ENCODE peak calls at places on chromosomes 4 and X, in six cellular contexts. One of them, this sample, is unnamed.

GRCh38 chr4:13940921-13941320 is 313.4 kb upstream of the BOD1L1 start:
- DNase-seq in fibroblast of lung: no peak
- DNase-seq in nephron progenitor cell: no peak
- DNase-seq in choroid plexus epithelial cell: no peak
- DNase-seq in CD4-positive, alpha-beta T cell: no peak
- DNase-seq in tibial artery: no peak
- DNase-seq in this sample: no peak

GRCh38 chr4:105059337-105059736 is 87.3 kb upstream of the TET2 start:
- DNase-seq in fibroblast of lung: peak
- DNase-seq in nephron progenitor cell: no peak
- DNase-seq in choroid plexus epithelial cell: no peak
- DNase-seq in CD4-positive, alpha-beta T cell: no peak
- DNase-seq in tibial artery: no peak
- DNase-seq in this sample: no peak

GRCh38 chr4:176277162-176277904 is 8.3 kb upstream of the ASB5 start:
- DNase-seq in fibroblast of lung: peak
- DNase-seq in nephron progenitor cell: peak
- DNase-seq in choroid plexus epithelial cell: peak
- DNase-seq in CD4-positive, alpha-beta T cell: no peak
- DNase-seq in tibial artery: peak
- DNase-seq in this sample: peak

GRCh38 chr4:46844325-46844917 is 64.6 kb downstream of the COX7B2 start:
- DNase-seq in fibroblast of lung: peak
- DNase-seq in nephron progenitor cell: peak
- DNase-seq in choroid plexus epithelial cell: peak
- DNase-seq in CD4-positive, alpha-beta T cell: no peak
- DNase-seq in tibial artery: peak
- DNase-seq in this sample: peak

GRCh38 chr4:119189638-119190037 is 22.9 kb upstream of the USP53 start:
- DNase-seq in fibroblast of lung: no peak
- DNase-seq in nephron progenitor cell: no peak
- DNase-seq in choroid plexus epithelial cell: peak
- DNase-seq in CD4-positive, alpha-beta T cell: no peak
- DNase-seq in tibial artery: no peak
- DNase-seq in this sample: no peak

GRCh38 chr4:110201502-110201901 is 3.1 kb upstream of the ELOVL6 start:
- DNase-seq in fibroblast of lung: no peak
- DNase-seq in nephron progenitor cell: no peak
- DNase-seq in choroid plexus epithelial cell: no peak
- DNase-seq in CD4-positive, alpha-beta T cell: no peak
- DNase-seq in tibial artery: no peak
- DNase-seq in this sample: no peak

GRCh38 chr4:145797278-145797677 is 117.3 kb downstream of the C4orf51 start:
- DNase-seq in fibroblast of lung: no peak
- DNase-seq in nephron progenitor cell: no peak
- DNase-seq in choroid plexus epithelial cell: no peak
- DNase-seq in CD4-positive, alpha-beta T cell: no peak
- DNase-seq in tibial artery: no peak
- DNase-seq in this sample: no peak

GRCh38 chr4:86961605-86962295 is 26.9 kb downstream of the AFF1 start:
- DNase-seq in fibroblast of lung: peak
- DNase-seq in nephron progenitor cell: peak
- DNase-seq in choroid plexus epithelial cell: peak
- DNase-seq in CD4-positive, alpha-beta T cell: no peak
- DNase-seq in tibial artery: no peak
- DNase-seq in this sample: no peak

GRCh38 chr4:849478-850175 is 23.7 kb upstream of the CPLX1 start:
- DNase-seq in fibroblast of lung: no peak
- DNase-seq in nephron progenitor cell: no peak
- DNase-seq in choroid plexus epithelial cell: no peak
- DNase-seq in CD4-positive, alpha-beta T cell: no peak
- DNase-seq in tibial artery: no peak
- DNase-seq in this sample: no peak

GRCh38 chrX:154049209-154050112 is 29.8 kb upstream of the IRAK1 start:
- DNase-seq in fibroblast of lung: no peak
- DNase-seq in nephron progenitor cell: no peak
- DNase-seq in choroid plexus epithelial cell: no peak
- DNase-seq in CD4-positive, alpha-beta T cell: no peak
- DNase-seq in tibial artery: no peak
- DNase-seq in this sample: no peak

GRCh38 chrX:154048398-154048797 is 28.7 kb upstream of the IRAK1 start:
- DNase-seq in fibroblast of lung: no peak
- DNase-seq in nephron progenitor cell: no peak
- DNase-seq in choroid plexus epithelial cell: no peak
- DNase-seq in CD4-positive, alpha-beta T cell: no peak
- DNase-seq in tibial artery: no peak
- DNase-seq in this sample: no peak

GRCh38 chrX:154047266-154047665 is 27.6 kb upstream of the IRAK1 start:
- DNase-seq in fibroblast of lung: peak
- DNase-seq in nephron progenitor cell: no peak
- DNase-seq in choroid plexus epithelial cell: peak
- DNase-seq in CD4-positive, alpha-beta T cell: no peak
- DNase-seq in tibial artery: no peak
- DNase-seq in this sample: no peak

GRCh38 chrX:154044045-154044444 is 24.3 kb upstream of the IRAK1 start:
- DNase-seq in fibroblast of lung: no peak
- DNase-seq in nephron progenitor cell: no peak
- DNase-seq in choroid plexus epithelial cell: no peak
- DNase-seq in CD4-positive, alpha-beta T cell: no peak
- DNase-seq in tibial artery: no peak
- DNase-seq in this sample: no peak

GRCh38 chrX:154046262-154046771 is 26.6 kb upstream of the IRAK1 start:
- DNase-seq in fibroblast of lung: peak
- DNase-seq in nephron progenitor cell: no peak
- DNase-seq in choroid plexus epithelial cell: peak
- DNase-seq in CD4-positive, alpha-beta T cell: no peak
- DNase-seq in tibial artery: peak
- DNase-seq in this sample: no peak
- TF ChIP-seq CTCF in fibroblast of lung: peak
- TF ChIP-seq CTCF in nephron progenitor cell: no peak
- TF ChIP-seq CTCF in choroid plexus epithelial cell: peak
- TF ChIP-seq CTCF in CD4-positive, alpha-beta T cell: no peak
- TF ChIP-seq CTCF in tibial artery: no peak
- TF ChIP-seq CTCF in this sample: no peak

GRCh38 chrX:107823456-107823855 is 2.2 kb upstream of the MID2 start:
- DNase-seq in fibroblast of lung: peak
- DNase-seq in nephron progenitor cell: no peak
- DNase-seq in choroid plexus epithelial cell: peak
- DNase-seq in CD4-positive, alpha-beta T cell: no peak
- DNase-seq in tibial artery: no peak
- DNase-seq in this sample: no peak

GRCh38 chrX:107825698-107826285 is at the start of gene MID2:
- DNase-seq in fibroblast of lung: peak
- DNase-seq in nephron progenitor cell: peak
- DNase-seq in choroid plexus epithelial cell: peak
- DNase-seq in CD4-positive, alpha-beta T cell: peak
- DNase-seq in tibial artery: peak
- DNase-seq in this sample: peak

GRCh38 chrX:107826286-107827136 is 845 bp downstream of the MID2 start:
- DNase-seq in fibroblast of lung: peak
- DNase-seq in nephron progenitor cell: peak
- DNase-seq in choroid plexus epithelial cell: peak
- DNase-seq in CD4-positive, alpha-beta T cell: no peak
- DNase-seq in tibial artery: no peak
- DNase-seq in this sample: peak

GRCh38 chrX:107818900-107819521 is 6.7 kb upstream of the MID2 start:
- DNase-seq in fibroblast of lung: no peak
- DNase-seq in nephron progenitor cell: no peak
- DNase-seq in choroid plexus epithelial cell: no peak
- DNase-seq in CD4-positive, alpha-beta T cell: no peak
- DNase-seq in tibial artery: no peak
- DNase-seq in this sample: no peak

DNA sequence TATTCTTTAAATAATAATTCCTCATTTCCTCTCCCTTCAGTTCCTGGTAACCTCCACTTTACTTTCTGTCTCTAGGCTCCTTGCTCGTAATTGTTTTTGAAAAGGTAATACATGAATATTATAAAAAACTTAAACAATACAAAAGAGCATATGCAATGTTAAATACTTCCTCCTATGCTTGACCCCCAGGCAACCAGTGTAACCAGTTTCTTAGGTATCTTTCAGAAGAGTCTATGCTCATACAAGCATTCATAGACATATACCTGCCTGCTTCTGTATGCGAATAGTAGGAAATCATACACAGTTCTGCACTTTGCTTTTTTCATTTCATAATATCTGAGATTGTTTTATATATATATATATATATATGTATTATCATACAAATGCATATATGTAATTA is 2.6 kb upstream of the MID2 start:
- DNase-seq in fibroblast of lung: no peak
- DNase-seq in nephron progenitor cell: no peak
- DNase-seq in choroid plexus epithelial cell: no peak
- DNase-seq in CD4-positive, alpha-beta T cell: no peak
- DNase-seq in tibial artery: no peak
- DNase-seq in this sample: no peak
- TF ChIP-seq CTCF in fibroblast of lung: no peak
- TF ChIP-seq CTCF in nephron progenitor cell: no peak
- TF ChIP-seq CTCF in choroid plexus epithelial cell: no peak
- TF ChIP-seq CTCF in CD4-positive, alpha-beta T cell: no peak
- TF ChIP-seq CTCF in tibial artery: no peak
- TF ChIP-seq CTCF in this sample: no peak

GRCh38 chr4:161762796-161763195 is 401.0 kb downstream of the FSTL5 start:
- DNase-seq in fibroblast of lung: peak
- DNase-seq in nephron progenitor cell: no peak
- DNase-seq in choroid plexus epithelial cell: peak
- DNase-seq in CD4-positive, alpha-beta T cell: no peak
- DNase-seq in tibial artery: no peak
- DNase-seq in this sample: no peak
- TF ChIP-seq CTCF in fibroblast of lung: no peak
- TF ChIP-seq CTCF in nephron progenitor cell: no peak
- TF ChIP-seq CTCF in choroid plexus epithelial cell: no peak
- TF ChIP-seq CTCF in CD4-positive, alpha-beta T cell: no peak
- TF ChIP-seq CTCF in tibial artery: no peak
- TF ChIP-seq CTCF in this sample: no peak

GRCh38 chrX:49191033-49191871 is 5.1 kb upstream of the PRICKLE3 start:
- DNase-seq in fibroblast of lung: peak
- DNase-seq in nephron progenitor cell: peak
- DNase-seq in choroid plexus epithelial cell: peak
- DNase-seq in CD4-positive, alpha-beta T cell: peak
- DNase-seq in tibial artery: peak
- DNase-seq in this sample: peak

GRCh38 chrX:49190783-49191032 is 4.5 kb upstream of the PRICKLE3 start:
- DNase-seq in fibroblast of lung: no peak
- DNase-seq in nephron progenitor cell: no peak
- DNase-seq in choroid plexus epithelial cell: no peak
- DNase-seq in CD4-positive, alpha-beta T cell: no peak
- DNase-seq in tibial artery: no peak
- DNase-seq in this sample: no peak

GRCh38 chrX:49188468-49189076 is 2.4 kb upstream of the PRICKLE3 start:
- DNase-seq in fibroblast of lung: no peak
- DNase-seq in nephron progenitor cell: no peak
- DNase-seq in choroid plexus epithelial cell: no peak
- DNase-seq in CD4-positive, alpha-beta T cell: no peak
- DNase-seq in tibial artery: no peak
- DNase-seq in this sample: no peak

GRCh38 chrX:49193542-49193964 is 6.4 kb downstream of the SYP start:
- DNase-seq in fibroblast of lung: no peak
- DNase-seq in nephron progenitor cell: no peak
- DNase-seq in choroid plexus epithelial cell: no peak
- DNase-seq in CD4-positive, alpha-beta T cell: no peak
- DNase-seq in tibial artery: no peak
- DNase-seq in this sample: no peak

DNA sequence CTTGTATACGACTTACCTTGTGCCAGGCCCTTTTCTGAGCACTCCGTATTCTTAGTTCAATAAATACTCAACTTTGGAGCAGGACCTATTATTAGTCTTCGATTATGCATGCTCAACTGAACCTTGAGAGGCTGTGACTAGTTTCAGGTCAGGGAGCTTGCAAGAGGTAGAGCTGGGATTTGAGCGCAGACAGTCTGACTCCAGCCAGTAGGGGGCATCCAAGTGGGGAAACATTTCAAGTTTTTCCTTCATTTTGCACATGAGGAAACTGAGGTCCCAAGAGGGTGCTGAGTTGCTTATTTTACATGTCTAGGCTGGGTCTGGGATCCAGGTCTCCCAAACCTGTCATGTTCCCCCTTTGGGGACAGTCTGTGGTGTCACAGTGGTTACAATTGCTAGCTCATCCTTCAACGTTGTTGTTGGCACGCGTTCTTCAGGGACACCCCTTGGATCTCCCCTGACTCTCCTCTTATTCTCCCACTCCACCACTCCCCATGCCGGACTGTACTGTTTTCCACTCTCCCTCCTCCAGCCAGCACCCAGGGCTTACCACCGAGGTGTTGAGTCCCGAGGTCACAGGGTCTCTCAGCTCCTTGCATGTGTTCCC is 6.7 kb upstream of the PRICKLE3 start:
- DNase-seq in fibroblast of lung: peak
- DNase-seq in nephron progenitor cell: peak
- DNase-seq in choroid plexus epithelial cell: peak
- DNase-seq in CD4-positive, alpha-beta T cell: no peak
- DNase-seq in tibial artery: no peak
- DNase-seq in this sample: peak
- TF ChIP-seq CTCF in fibroblast of lung: peak
- TF ChIP-seq CTCF in nephron progenitor cell: peak
- TF ChIP-seq CTCF in choroid plexus epithelial cell: peak
- TF ChIP-seq CTCF in CD4-positive, alpha-beta T cell: peak
- TF ChIP-seq CTCF in tibial artery: peak
- TF ChIP-seq CTCF in this sample: peak

This sample was measured in Calu3.